ENCODE peak calls at places on chromosomes 7 and 10, in ten cellular contexts. W, Y, P, U, S, O, L, F, B and C are unnamed samples.

GRCh38 chr10:71250842-71251241 is 38.5 kb downstream of the UNC5B start:
- DNase-seq in P (no peak), W (no peak), U (no peak), S (no peak), L (no peak), F (no peak), O (no peak), B (no peak), Y (no peak), C (no peak)

GRCh38 chr10:58266003-58266825 is 1.5 kb downstream of the IPMK start:
- DNase-seq in F (peak), L (peak), U (no peak), Y (peak), P (peak), W (peak), S (peak), O (peak), B (no peak), C (no peak)

GRCh38 chr10:124152781-124153600 is 59.6 kb upstream of the CHST15 start:
- DNase-seq in Y (no peak), P (peak), S (peak), B (peak), U (peak), F (peak), O (peak), W (peak), L (peak), C (no peak)

GRCh38 chr10:18368681-18369080 is 228.5 kb downstream of the CACNB2 start:
- DNase-seq in B (no peak), U (no peak), L (no peak), F (peak), W (no peak), P (no peak), Y (no peak), S (peak), O (peak), C (no peak)

GRCh38 chr10:113742466-113742865 is 9.0 kb upstream of the PLEKHS1 start:
- DNase-seq in P (no peak), L (no peak), B (no peak), S (no peak), W (no peak), F (no peak), O (no peak), U (no peak), Y (no peak), C (no peak)

GRCh38 chr7:55774327-55775050 is 88.1 kb downstream of the SEPTIN14 start:
- DNase-seq in P (no peak), F (peak), S (no peak), W (no peak), L (no peak), U (no peak), B (peak), Y (no peak), O (peak), C (no peak)

GRCh38 chr7:22137466-22137865 is 191.8 kb upstream of the CDCA7L start:
- DNase-seq in F (peak), L (no peak), O (no peak), S (peak), P (no peak), W (no peak), B (no peak), U (no peak), Y (no peak), C (no peak)

GRCh38 chr10:13139150-13139549 is 22.2 kb upstream of the MCM10 start:
- DNase-seq in L (no peak), B (no peak), Y (no peak), F (no peak), S (no peak), U (no peak), W (no peak), O (no peak), P (no peak), C (no peak)

GRCh38 chr10:129870926-129871660 is 93.0 kb downstream of the EBF3 start:
- DNase-seq in L (no peak), P (no peak), W (no peak), B (peak), Y (no peak), U (no peak), S (no peak), O (no peak), F (no peak), C (no peak)